ENCODE peak calls at places on chromosomes 12 and 14, in four cellular contexts. One of them, this sample, is unnamed.

GRCh38 chr14:69013943-69014782 is 35.1 kb upstream of the ACTN1 start:
- DNase-seq in lung: peak
- DNase-seq in heart right ventricle: peak
- DNase-seq in stomach: peak
- DNase-seq in this sample: peak

GRCh38 chr12:110743571-110744093 is 941 bp upstream of the PPP1CC start:
- DNase-seq in lung: peak
- DNase-seq in heart right ventricle: peak
- DNase-seq in stomach: no peak
- DNase-seq in this sample: no peak

GRCh38 chr12:6347367-6348338 is 5.8 kb upstream of the TNFRSF1A start:
- DNase-seq in lung: peak
- DNase-seq in heart right ventricle: peak
- DNase-seq in stomach: peak
- DNase-seq in this sample: no peak

GRCh38 chr12:55694651-55695050 is 13.1 kb downstream of the ITGA7 start:
- DNase-seq in lung: no peak
- DNase-seq in heart right ventricle: no peak
- DNase-seq in stomach: no peak
- DNase-seq in this sample: no peak

GRCh38 chr14:50060871-50061663 is 55.3 kb downstream of the VCPKMT start:
- DNase-seq in lung: no peak
- DNase-seq in heart right ventricle: no peak
- DNase-seq in stomach: no peak
- DNase-seq in this sample: peak

GRCh38 chr12:32502693-32503510 is 103.5 kb downstream of the FGD4 start:
- DNase-seq in lung: peak
- DNase-seq in heart right ventricle: no peak
- DNase-seq in stomach: no peak
- DNase-seq in this sample: peak

GRCh38 chr12:105587237-105587636 is 256.7 kb downstream of the C12orf75 start:
- DNase-seq in lung: no peak
- DNase-seq in heart right ventricle: no peak
- DNase-seq in stomach: no peak
- DNase-seq in this sample: no peak

GRCh38 chr12:19616781-19617180 is 177.5 kb downstream of the AEBP2 start:
- DNase-seq in lung: no peak
- DNase-seq in heart right ventricle: no peak
- DNase-seq in stomach: no peak
- DNase-seq in this sample: no peak

GRCh38 chr14:73591690-73592448 is at the start of gene ACOT4:
- DNase-seq in lung: peak
- DNase-seq in heart right ventricle: peak
- DNase-seq in stomach: peak
- DNase-seq in this sample: peak

GRCh38 chr14:34536951-34537676 is 2.4 kb downstream of the EAPP start:
- DNase-seq in lung: no peak
- DNase-seq in heart right ventricle: no peak
- DNase-seq in stomach: no peak
- DNase-seq in this sample: no peak

GRCh38 chr14:91118511-91119068 is 4.7 kb downstream of the DGLUCY start:
- DNase-seq in lung: no peak
- DNase-seq in heart right ventricle: no peak
- DNase-seq in stomach: no peak
- DNase-seq in this sample: no peak

GRCh38 chr12:116222358-116222757 is 55.1 kb downstream of the MED13L start:
- DNase-seq in lung: peak
- DNase-seq in heart right ventricle: no peak
- DNase-seq in stomach: peak
- DNase-seq in this sample: peak

GRCh38 chr12:128982134-128982533 is 128.9 kb downstream of the GLT1D1 start:
- DNase-seq in lung: no peak
- DNase-seq in heart right ventricle: no peak
- DNase-seq in stomach: no peak
- DNase-seq in this sample: no peak

GRCh38 chr12:38745601-38746000 is 159.8 kb downstream of the CPNE8 start:
- DNase-seq in lung: no peak
- DNase-seq in heart right ventricle: no peak
- DNase-seq in stomach: no peak
- DNase-seq in this sample: no peak

GRCh38 chr14:90717916-90718315 is 98.3 kb downstream of the TTC7B start:
- DNase-seq in lung: no peak
- DNase-seq in heart right ventricle: no peak
- DNase-seq in stomach: no peak
- DNase-seq in this sample: peak

GRCh38 chr12:130126023-130126432 is 36.2 kb upstream of the FZD10 start:
- DNase-seq in lung: no peak
- DNase-seq in heart right ventricle: peak
- DNase-seq in stomach: no peak
- DNase-seq in this sample: no peak

GRCh38 chr14:50402965-50403364 is 6.3 kb upstream of the CDKL1 start:
- DNase-seq in lung: no peak
- DNase-seq in heart right ventricle: no peak
- DNase-seq in stomach: no peak
- DNase-seq in this sample: peak

GRCh38 chr14:68367444-68368014 is 425.3 kb downstream of the ZFP36L1 start:
- DNase-seq in lung: no peak
- DNase-seq in heart right ventricle: no peak
- DNase-seq in stomach: no peak
- DNase-seq in this sample: no peak

GRCh38 chr12:12614342-12614741 is 2.7 kb downstream of the CREBL2 start:
- DNase-seq in lung: no peak
- DNase-seq in heart right ventricle: no peak
- DNase-seq in stomach: no peak
- DNase-seq in this sample: no peak

GRCh38 chr14:68137704-68138619 is 318.4 kb downstream of the RAD51B start:
- DNase-seq in lung: peak
- DNase-seq in heart right ventricle: no peak
- DNase-seq in stomach: peak
- DNase-seq in this sample: peak

GRCh38 chr12:29191267-29191889 is 42.3 kb downstream of the FAR2 start:
- DNase-seq in lung: no peak
- DNase-seq in heart right ventricle: no peak
- DNase-seq in stomach: no peak
- DNase-seq in this sample: no peak

GRCh38 chr14:77638738-77639137 is 22.3 kb upstream of the SPTLC2 start:
- DNase-seq in lung: no peak
- DNase-seq in heart right ventricle: no peak
- DNase-seq in stomach: no peak
- DNase-seq in this sample: peak

GRCh38 chr14:53011053-53011462 is 60.2 kb upstream of the FERMT2 start:
- DNase-seq in lung: peak
- DNase-seq in heart right ventricle: peak
- DNase-seq in stomach: peak
- DNase-seq in this sample: peak

GRCh38 chr12:62332598-62332997 is 72.4 kb downstream of the USP15 start:
- DNase-seq in lung: no peak
- DNase-seq in heart right ventricle: no peak
- DNase-seq in stomach: no peak
- DNase-seq in this sample: peak

GRCh38 chr14:23547924-23548323 is 3.6 kb downstream of the ZFHX2 start:
- DNase-seq in lung: no peak
- DNase-seq in heart right ventricle: no peak
- DNase-seq in stomach: no peak
- DNase-seq in this sample: no peak

GRCh38 chr14:23550827-23551265 is 719 bp downstream of the ZFHX2 start:
- DNase-seq in lung: no peak
- DNase-seq in heart right ventricle: peak
- DNase-seq in stomach: no peak
- DNase-seq in this sample: peak

GRCh38 chr14:23551266-23552028 is at the start of gene ZFHX2:
- DNase-seq in lung: peak
- DNase-seq in heart right ventricle: peak
- DNase-seq in stomach: peak
- DNase-seq in this sample: peak

GRCh38 chr14:23548351-23549318 is 2.9 kb downstream of the ZFHX2 start:
- DNase-seq in lung: no peak
- DNase-seq in heart right ventricle: no peak
- DNase-seq in stomach: no peak
- DNase-seq in this sample: peak

DNA sequence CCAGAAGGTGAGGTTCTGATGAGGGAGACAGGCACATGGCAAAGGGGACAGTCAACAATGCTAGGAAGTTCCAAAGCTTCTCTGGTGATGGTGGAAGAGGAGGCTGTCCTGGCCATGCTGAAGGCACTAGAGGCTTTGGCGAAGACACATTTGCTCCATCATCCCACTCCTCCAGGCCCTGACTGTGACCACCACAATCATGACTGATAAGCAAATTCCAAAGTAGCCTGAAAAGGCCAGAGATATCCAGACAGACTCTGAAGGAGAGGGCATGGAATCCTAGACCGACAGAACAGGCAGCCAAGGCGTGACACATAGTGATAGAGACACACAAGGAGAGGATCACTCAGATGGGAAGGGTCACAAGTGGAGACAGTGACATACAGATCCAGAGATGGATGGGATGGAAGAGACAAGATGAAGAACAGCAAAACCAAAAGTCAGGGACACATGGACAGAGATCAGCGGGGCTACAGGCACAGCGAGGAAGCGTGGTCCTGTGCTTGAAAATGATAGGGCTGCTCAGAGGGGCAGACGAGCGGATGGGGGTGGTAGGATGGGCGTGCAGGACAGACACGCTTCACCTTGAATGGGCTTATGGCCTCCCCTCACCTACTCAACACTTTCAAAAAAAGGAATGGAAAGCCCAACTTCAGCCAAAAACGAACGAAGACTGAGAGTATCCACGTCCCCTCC is 1.3 kb downstream of the ZFHX2 start:
- DNase-seq in lung: no peak
- DNase-seq in heart right ventricle: no peak
- DNase-seq in stomach: no peak
- DNase-seq in this sample: no peak
- H3K4me3 ChIP-seq in lung: peak
- H3K4me3 ChIP-seq in heart right ventricle: peak
- H3K4me3 ChIP-seq in stomach: peak
- H3K4me3 ChIP-seq in this sample: peak

DNA sequence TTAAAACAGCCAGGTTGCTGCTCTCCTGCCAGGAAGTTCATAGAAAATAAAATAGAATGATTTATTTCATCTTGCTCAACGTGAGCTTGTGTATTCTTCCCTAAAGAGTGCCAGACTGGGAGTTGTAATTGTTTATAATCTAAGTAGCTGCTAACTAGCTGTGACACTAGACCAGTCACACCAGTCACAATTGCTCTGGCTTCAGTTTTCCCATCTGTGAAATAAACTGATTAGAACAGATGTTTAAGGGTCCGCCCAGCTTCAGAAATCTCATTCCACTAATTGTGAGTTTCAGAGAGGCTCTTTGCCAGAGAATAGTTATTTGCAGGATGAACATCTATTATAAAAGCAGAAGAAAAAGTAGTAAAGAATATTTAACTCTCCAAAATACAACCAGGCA is 55.6 kb upstream of the ZDHHC17 start:
- DNase-seq in lung: no peak
- DNase-seq in heart right ventricle: no peak
- DNase-seq in stomach: no peak
- DNase-seq in this sample: no peak
- TF ChIP-seq CTCF in lung: no peak
- TF ChIP-seq CTCF in heart right ventricle: no peak
- TF ChIP-seq CTCF in stomach: no peak
- TF ChIP-seq CTCF in this sample: no peak

GRCh38 chr14:99035268-99035667 is 236.7 kb downstream of the BCL11B start:
- DNase-seq in lung: peak
- DNase-seq in heart right ventricle: peak
- DNase-seq in stomach: no peak
- DNase-seq in this sample: peak
- H3K4me3 ChIP-seq in lung: no peak
- H3K4me3 ChIP-seq in heart right ventricle: no peak
- H3K4me3 ChIP-seq in stomach: peak
- H3K4me3 ChIP-seq in this sample: no peak

DNA sequence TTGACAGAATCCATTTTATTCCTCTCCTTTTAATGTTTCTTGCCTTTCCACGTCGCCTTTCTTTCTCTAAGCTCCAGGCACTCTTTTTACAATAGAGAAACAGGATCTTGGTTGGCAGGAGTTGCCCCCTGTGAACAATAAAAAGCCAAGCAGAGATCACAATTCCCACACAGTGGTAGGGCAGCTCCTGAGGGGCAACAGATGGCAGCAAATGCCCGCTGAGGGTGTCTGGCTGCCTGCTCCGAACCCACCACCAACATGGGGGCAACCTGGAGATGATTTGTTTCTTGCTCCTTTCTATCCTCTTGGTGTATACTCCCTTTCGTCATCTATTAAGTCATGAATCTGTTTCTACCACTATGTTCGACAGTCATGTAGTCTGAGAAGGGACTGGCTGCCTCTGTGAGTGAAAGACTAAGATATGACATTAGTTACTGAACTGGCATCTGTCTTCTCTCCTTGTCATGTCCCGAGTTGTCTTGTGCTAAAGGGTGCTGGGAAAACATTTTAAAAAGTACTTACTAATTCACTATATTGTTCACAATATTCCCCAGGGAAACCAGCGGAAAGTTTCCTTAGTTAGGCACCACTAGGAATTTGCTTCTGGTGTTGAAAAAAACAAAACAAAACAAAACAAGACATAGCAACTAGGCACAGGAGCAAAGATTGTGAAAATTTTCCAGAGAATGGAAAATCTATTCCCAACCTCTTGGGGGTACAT is 170.1 kb downstream of the STXBP6 start:
- DNase-seq in lung: no peak
- DNase-seq in heart right ventricle: no peak
- DNase-seq in stomach: no peak
- DNase-seq in this sample: no peak
- TF ChIP-seq CTCF in lung: no peak
- TF ChIP-seq CTCF in heart right ventricle: no peak
- TF ChIP-seq CTCF in stomach: no peak
- TF ChIP-seq CTCF in this sample: no peak

GRCh38 chr12:81757731-81758325 is 1.3 kb downstream of the PPFIA2 start:
- DNase-seq in lung: no peak
- DNase-seq in heart right ventricle: no peak
- DNase-seq in stomach: no peak
- DNase-seq in this sample: no peak
- H3K4me3 ChIP-seq in lung: no peak
- H3K4me3 ChIP-seq in heart right ventricle: peak
- H3K4me3 ChIP-seq in stomach: peak
- H3K4me3 ChIP-seq in this sample: peak

DNA sequence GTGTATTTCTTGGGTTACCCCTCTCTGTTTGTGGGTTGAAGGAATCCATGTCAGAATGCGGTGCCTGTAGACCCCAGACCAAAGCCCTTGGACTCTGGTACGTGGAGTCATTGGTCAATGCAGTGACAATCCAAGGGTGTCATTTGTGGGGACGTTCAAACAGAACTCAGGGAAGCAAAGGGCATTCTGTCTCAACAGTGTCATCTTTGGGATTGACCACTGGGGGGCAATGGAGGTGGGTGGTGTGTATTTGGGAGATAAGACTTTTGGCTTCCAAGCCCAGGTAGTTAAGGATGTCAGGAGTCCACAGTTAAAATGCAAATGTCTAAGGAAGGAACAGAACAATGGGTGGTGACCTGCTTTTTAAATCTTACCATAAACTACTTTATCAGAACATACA is 54.6 kb upstream of the CCDC175 start:
- DNase-seq in lung: no peak
- DNase-seq in heart right ventricle: no peak
- DNase-seq in stomach: no peak
- DNase-seq in this sample: no peak
- TF ChIP-seq CTCF in lung: no peak
- TF ChIP-seq CTCF in heart right ventricle: no peak
- TF ChIP-seq CTCF in stomach: no peak
- TF ChIP-seq CTCF in this sample: peak